ENCODE peak calls at places on chromosome 16, in eight cellular contexts. G is NCI-H69; V is Daoy; J is activated CD8-positive, alpha-beta memory T cell treated with anti-CD3 and anti-CD28 coated beads for 24 hours; K is nephron progenitor cell; P is stimulated activated CD8-positive, alpha-beta memory T cell treated with anti-CD3 and anti-CD28 coated beads, Interleukin-4, amount 100 ng/mL, for 48 hours; I is head of caudate nucleus; H is A172. Q is an unnamed sample.

GRCh38 chr16:56275076-56275475 is 83.8 kb downstream of the GNAO1 start:
- DNase-seq in G (no peak), V (no peak), J (no peak), K (no peak), P (no peak), I (no peak), H (no peak), Q (no peak)

GRCh38 chr16:11964761-11965539 is at the start of gene TNFRSF17:
- DNase-seq in G (no peak), V (no peak), J (no peak), K (no peak), P (no peak), I (no peak), H (no peak), Q (no peak)

GRCh38 chr16:53530046-53530445 is 27.0 kb upstream of the AKTIP start:
- DNase-seq in G (peak; percentile 87), V (no peak), J (no peak), K (peak; percentile 28), P (no peak), I (no peak), H (no peak), Q (no peak)

GRCh38 chr16:2233872-2234812 is 2.1 kb upstream of the DNASE1L2 start:
- DNase-seq in G (peak; percentile 44), V (no peak), J (no peak), K (no peak), P (no peak), I (no peak), H (no peak), Q (no peak)

GRCh38 chr16:8571061-8571596 is 19.2 kb downstream of the TMEM114 start:
- DNase-seq in G (peak; percentile 10), V (no peak), J (no peak), K (no peak), P (no peak), I (no peak), H (no peak), Q (no peak)

GRCh38 chr16:81041696-81042095 is 6.1 kb downstream of the ATMIN start:
- DNase-seq in G (no peak), V (no peak), J (no peak), K (no peak), P (no peak), I (no peak), H (no peak), Q (no peak)

GRCh38 chr16:63361032-63361624 is 1324.9 kb upstream of the CDH8 start:
- DNase-seq in G (peak; percentile 70), V (peak; percentile 22), J (no peak), K (peak; percentile 12), P (no peak), I (no peak), H (peak; percentile 54), Q (peak; percentile 52)

GRCh38 chr16:85209526-85210121 is 97.4 kb upstream of the CIBAR2 start:
- DNase-seq in G (no peak), V (no peak), J (no peak), K (no peak), P (no peak), I (no peak), H (no peak), Q (peak; percentile 58)

GRCh38 chr16:50771366-50771765 is 29.5 kb downstream of the CYLD start:
- DNase-seq in G (no peak), V (peak; percentile 4), J (no peak), K (no peak), P (no peak), I (no peak), H (no peak), Q (no peak)

GRCh38 chr16:10736926-10737625 is 6.6 kb upstream of the NUBP1 start:
- DNase-seq in G (peak; percentile 65), V (peak; percentile 62), J (peak; percentile 79), K (peak; percentile 69), P (peak; percentile 76), I (peak; percentile 55), H (peak; percentile 71), Q (peak; percentile 74)

GRCh38 chr16:74611721-74612120 is 4.8 kb upstream of the GLG1 start:
- DNase-seq in G (no peak), V (no peak), J (no peak), K (no peak), P (no peak), I (no peak), H (no peak), Q (no peak)

GRCh38 chr16:69031877-69032301 is 73.6 kb upstream of the HAS3 start:
- DNase-seq in G (peak; percentile 7), V (peak; percentile 17), J (no peak), K (no peak), P (no peak), I (no peak), H (peak; percentile 28), Q (no peak)

GRCh38 chr16:88649924-88650748 is 717 bp downstream of the CYBA start:
- DNase-seq in G (peak; percentile 28), V (no peak), J (peak; percentile 82), K (peak; percentile 68), P (peak; percentile 62), I (no peak), H (peak; percentile 39), Q (peak; percentile 68)

GRCh38 chr16:20310421-20311395 is 16.6 kb downstream of the GP2 start:
- DNase-seq in G (no peak), V (no peak), J (no peak), K (no peak), P (no peak), I (no peak), H (no peak), Q (no peak)

GRCh38 chr16:24070851-24071250 is 185.3 kb upstream of the CACNG3 start:
- DNase-seq in G (peak; percentile 64), V (peak; percentile 63), J (peak; percentile 56), K (peak; percentile 41), P (peak; percentile 57), I (peak; percentile 36), H (peak; percentile 57), Q (peak; percentile 85)

GRCh38 chr16:48523415-48524204 is 86.4 kb downstream of the N4BP1 start:
- DNase-seq in G (no peak), V (no peak), J (no peak), K (no peak), P (no peak), I (no peak), H (no peak), Q (no peak)

GRCh38 chr16:49649013-49649785 is 206.7 kb downstream of the ZNF423 start:
- DNase-seq in G (no peak), V (peak; percentile 94), J (no peak), K (no peak), P (no peak), I (no peak), H (peak; percentile 52), Q (no peak)

GRCh38 chr16:65070831-65071230 is 51.0 kb downstream of the CDH11 start:
- DNase-seq in G (no peak), V (peak; percentile 94), J (no peak), K (no peak), P (no peak), I (peak; percentile 87), H (peak; percentile 95), Q (peak; percentile 20)

GRCh38 chr16:78210305-78210704 is 110.9 kb downstream of the WWOX start:
- DNase-seq in G (peak; percentile 63), V (peak; percentile 55), J (no peak), K (no peak), P (no peak), I (no peak), H (peak; percentile 8), Q (no peak)

GRCh38 chr16:25011891-25012499 is 3.2 kb downstream of the ARHGAP17 start:
- DNase-seq in G (peak; percentile 49), V (no peak), J (no peak), K (no peak), P (no peak), I (no peak), H (no peak), Q (no peak)

GRCh38 chr16:84806256-84806889 is 13.4 kb upstream of the CRISPLD2 start:
- DNase-seq in G (no peak), V (peak; percentile 92), J (no peak), K (no peak), P (no peak), I (no peak), H (peak; percentile 91), Q (no peak)

GRCh38 chr16:30351586-30352419 is 3.3 kb downstream of the CD2BP2 start:
- DNase-seq in G (no peak), V (peak; percentile 84), J (no peak), K (no peak), P (no peak), I (peak; percentile 52), H (peak; percentile 83), Q (no peak)

GRCh38 chr16:4345439-4346204 is 5.5 kb downstream of the PAM16 start:
- DNase-seq in G (peak; percentile 69), V (no peak), J (no peak), K (no peak), P (no peak), I (no peak), H (no peak), Q (no peak)

GRCh38 chr16:4213721-4214120 is 28.2 kb downstream of the SRL start:
- DNase-seq in G (no peak), V (no peak), J (no peak), K (no peak), P (no peak), I (no peak), H (no peak), Q (no peak)

GRCh38 chr16:35308674-35309073 is 1849.3 kb downstream of the TP53TG3F start:
- DNase-seq in G (no peak), V (no peak), J (no peak), K (no peak), P (no peak), I (no peak), H (no peak), Q (no peak)

GRCh38 chr16:268141-269053 is 7.3 kb downstream of the RGS11 start:
- DNase-seq in G (peak; percentile 72), V (no peak), J (no peak), K (no peak), P (no peak), I (no peak), H (no peak), Q (no peak)

GRCh38 chr16:57115504-57116182 is 23.3 kb downstream of the CPNE2 start:
- DNase-seq in G (peak; percentile 73), V (no peak), J (no peak), K (peak; percentile 25), P (no peak), I (peak; percentile 74), H (peak; percentile 66), Q (peak; percentile 56)

GRCh38 chr16:3959148-3959547 is 78.6 kb upstream of the CREBBP start:
- DNase-seq in G (no peak), V (peak; percentile 96), J (no peak), K (no peak), P (no peak), I (no peak), H (peak; percentile 91), Q (no peak)

GRCh38 chr16:69367980-69368379 is 16.4 kb upstream of the TMED6 start:
- DNase-seq in G (no peak), V (no peak), J (peak; percentile 43), K (no peak), P (peak; percentile 14), I (no peak), H (no peak), Q (no peak)

GRCh38 chr16:4728676-4729075 is 5.4 kb downstream of the ANKS3 start:
- DNase-seq in G (no peak), V (no peak), J (no peak), K (no peak), P (no peak), I (no peak), H (no peak), Q (no peak)

GRCh38 chr16:17369441-17369951 is 101.3 kb downstream of the XYLT1 start:
- DNase-seq in G (no peak), V (no peak), J (peak; percentile 81), K (no peak), P (peak; percentile 63), I (peak; percentile 39), H (no peak), Q (no peak)

GRCh38 chr16:11052080-11052808 is 107.9 kb downstream of the CLEC16A start:
- DNase-seq in G (no peak), V (peak; percentile 59), J (peak; percentile 89), K (no peak), P (peak; percentile 93), I (no peak), H (no peak), Q (no peak)

GRCh38 chr16:67897231-67897630 is 4.2 kb downstream of the PSKH1 start:
- DNase-seq in G (no peak), V (no peak), J (no peak), K (no peak), P (no peak), I (no peak), H (no peak), Q (no peak)

GRCh38 chr16:85271198-85271597 is 158.9 kb upstream of the CIBAR2 start:
- DNase-seq in G (no peak), V (no peak), J (no peak), K (no peak), P (no peak), I (no peak), H (no peak), Q (no peak)

Q was measured in iPS-NIHi11.